ENCODE peak calls at places on chromosomes 16 and 17, in eight cellular contexts. U is caudate nucleus; M is foreskin fibroblast; P is fibroblast of the conjunctiva; K is left lung; N is stimulated activated CD8-positive, alpha-beta memory T cell treated with anti-CD3 and anti-CD28 coated beads, Interleukin-4, amount 100 ng/mL, for 1 hour; I is AG08395; S is AG09309. L is an unnamed sample.

GRCh38 chr17:49494399-49494798 is 694 bp upstream of the NGFR start:
- DNase-seq in U (no peak), M (no peak), P (no peak), K (no peak), N (no peak), I (no peak), S (no peak), L (no peak)

GRCh38 chr17:17603178-17603894 is 11.8 kb upstream of the PEMT start:
- DNase-seq in U (no peak), M (no peak), P (no peak), K (no peak), N (no peak), I (no peak), S (no peak), L (peak)

GRCh38 chr17:8209909-8210760 is at the start of gene AURKB:
- DNase-seq in U (peak), M (peak), P (peak), K (peak), N (peak), I (peak), S (peak), L (peak)

GRCh38 chr17:49566668-49567071 is 9.0 kb upstream of the NXPH3 start:
- DNase-seq in U (no peak), M (no peak), P (no peak), K (no peak), N (no peak), I (no peak), S (no peak), L (peak)

GRCh38 chr16:54152362-54153239 is 134.0 kb downstream of the IRX3 start:
- DNase-seq in U (no peak), M (no peak), P (no peak), K (no peak), N (no peak), I (no peak), S (no peak), L (no peak)

GRCh38 chr17:62666061-62666800 is 38.8 kb downstream of the MRC2 start:
- DNase-seq in U (no peak), M (no peak), P (no peak), K (no peak), N (no peak), I (no peak), S (no peak), L (peak)

GRCh38 chr17:64313577-64313976 is 50.5 kb upstream of the TEX2 start:
- DNase-seq in U (no peak), M (no peak), P (no peak), K (no peak), N (no peak), I (no peak), S (no peak), L (no peak)

GRCh38 chr16:17273142-17273561 is 197.6 kb downstream of the XYLT1 start:
- DNase-seq in U (no peak), M (peak), P (peak), K (no peak), N (no peak), I (peak), S (peak), L (no peak)

GRCh38 chr16:57890752-57891111 is 80.2 kb downstream of the CNGB1 start:
- DNase-seq in U (no peak), M (no peak), P (no peak), K (no peak), N (no peak), I (no peak), S (no peak), L (no peak)

GRCh38 chr16:77213542-77214108 is 14.4 kb downstream of the SYCE1L start:
- DNase-seq in U (no peak), M (peak), P (peak), K (no peak), N (no peak), I (peak), S (peak), L (no peak)

GRCh38 chr17:77155125-77155524 is 14.4 kb downstream of the SEC14L1 start:
- DNase-seq in U (no peak), M (no peak), P (no peak), K (no peak), N (no peak), I (no peak), S (no peak), L (no peak)

GRCh38 chr17:19760781-19761180 is 12.7 kb upstream of the ALDH3A1 start:
- DNase-seq in U (no peak), M (no peak), P (no peak), K (no peak), N (no peak), I (no peak), S (no peak), L (no peak)

GRCh38 chr17:10357768-10358167 is 15.0 kb downstream of the MYH13 start:
- DNase-seq in U (no peak), M (no peak), P (no peak), K (no peak), N (no peak), I (no peak), S (no peak), L (no peak)

GRCh38 chr17:72334205-72334604 is 213.4 kb downstream of the SOX9 start:
- DNase-seq in U (no peak), M (peak), P (no peak), K (no peak), N (no peak), I (peak), S (peak), L (no peak)